ENCODE peak calls at places on chromosomes 11 and 22, in four cellular contexts. One of them, this sample, is unnamed.

GRCh38 chr22:45976351-45977002 is 485 bp downstream of the WNT7B start:
- DNase-seq in thoracic aorta: no peak
- DNase-seq in germinal center: no peak
- DNase-seq in sigmoid colon: no peak
- DNase-seq in this sample: peak; percentile 76

GRCh38 chr22:45334068-45334467 is 24.3 kb downstream of the FAM118A start:
- DNase-seq in thoracic aorta: no peak
- DNase-seq in germinal center: no peak
- DNase-seq in sigmoid colon: no peak
- DNase-seq in this sample: no peak

GRCh38 chr22:44369916-44370804 is 57.4 kb upstream of the SHISAL1 start:
- DNase-seq in thoracic aorta: no peak
- DNase-seq in germinal center: no peak
- DNase-seq in sigmoid colon: peak; percentile 42
- DNase-seq in this sample: no peak

GRCh38 chr11:72583177-72583553 is 91.1 kb downstream of the PDE2A start:
- DNase-seq in thoracic aorta: no peak
- DNase-seq in germinal center: no peak
- DNase-seq in sigmoid colon: peak; percentile 38
- DNase-seq in this sample: no peak

GRCh38 chr11:20671856-20672546 is 2.6 kb downstream of the NELL1 start:
- DNase-seq in thoracic aorta: no peak
- DNase-seq in germinal center: no peak
- DNase-seq in sigmoid colon: no peak
- DNase-seq in this sample: peak; percentile 29

GRCh38 chr22:43009444-43009843 is 5.5 kb downstream of the PACSIN2 start:
- DNase-seq in thoracic aorta: no peak
- DNase-seq in germinal center: no peak
- DNase-seq in sigmoid colon: no peak
- DNase-seq in this sample: no peak

GRCh38 chr11:47393163-47394049 is 15.0 kb upstream of the SLC39A13 start:
- DNase-seq in thoracic aorta: no peak
- DNase-seq in germinal center: no peak
- DNase-seq in sigmoid colon: peak; percentile 78
- DNase-seq in this sample: peak; percentile 71

GRCh38 chr11:10622108-10622507 is 53.6 kb upstream of the LYVE1 start:
- DNase-seq in thoracic aorta: no peak
- DNase-seq in germinal center: no peak
- DNase-seq in sigmoid colon: no peak
- DNase-seq in this sample: peak; percentile 43

GRCh38 chr11:9028591-9028990 is 24.8 kb upstream of the NRIP3 start:
- DNase-seq in thoracic aorta: no peak
- DNase-seq in germinal center: no peak
- DNase-seq in sigmoid colon: no peak
- DNase-seq in this sample: no peak

GRCh38 chr11:76493626-76494539 is 49.1 kb downstream of the EMSY start:
- DNase-seq in thoracic aorta: no peak
- DNase-seq in germinal center: no peak
- DNase-seq in sigmoid colon: no peak
- DNase-seq in this sample: no peak

GRCh38 chr22:37544955-37545702 is 15.2 kb upstream of the CDC42EP1 start:
- DNase-seq in thoracic aorta: no peak
- DNase-seq in germinal center: no peak
- DNase-seq in sigmoid colon: peak; percentile 83
- DNase-seq in this sample: peak; percentile 91

GRCh38 chr22:37267128-37267587 is 15.2 kb upstream of the CYTH4 start:
- DNase-seq in thoracic aorta: no peak
- DNase-seq in germinal center: peak; percentile 68
- DNase-seq in sigmoid colon: no peak
- DNase-seq in this sample: peak; percentile 96

GRCh38 chr11:68962527-68963250 is 18.1 kb downstream of the MRGPRD start:
- DNase-seq in thoracic aorta: no peak
- DNase-seq in germinal center: no peak
- DNase-seq in sigmoid colon: peak; percentile 68
- DNase-seq in this sample: peak; percentile 60

GRCh38 chr11:66904981-66905521 is 48.2 kb downstream of the LRFN4 start:
- DNase-seq in thoracic aorta: no peak
- DNase-seq in germinal center: no peak
- DNase-seq in sigmoid colon: no peak
- DNase-seq in this sample: no peak

GRCh38 chr11:48028909-48029685 is 48.7 kb downstream of the PTPRJ start:
- DNase-seq in thoracic aorta: no peak
- DNase-seq in germinal center: no peak
- DNase-seq in sigmoid colon: no peak
- DNase-seq in this sample: no peak

GRCh38 chr11:61152816-61153592 is 8.2 kb downstream of the VPS37C start:
- DNase-seq in thoracic aorta: no peak
- DNase-seq in germinal center: no peak
- DNase-seq in sigmoid colon: peak; percentile 56
- DNase-seq in this sample: no peak

GRCh38 chr11:111162306-111162705 is 83.2 kb upstream of the POU2AF2 start:
- DNase-seq in thoracic aorta: no peak
- DNase-seq in germinal center: no peak
- DNase-seq in sigmoid colon: no peak
- DNase-seq in this sample: no peak